ENCODE peak calls at places on chromosomes 2 and 18, in seven cellular contexts. T is left kidney, V is EH, U is kidney epithelial cell, Z is IMR-90, M is coronary artery, O is HCEC 1CT. L is an unnamed sample.

GRCh38 chr2:149388120-149388816 is 57.9 kb downstream of the LYPD6 start:
- DNase-seq in T (peak), V (peak), U (no peak), Z (no peak), M (no peak), O (peak), L (no peak)

GRCh38 chr2:232231514-232231913 is 147.0 kb upstream of the ALPP start:
- DNase-seq in T (no peak), V (no peak), U (no peak), Z (no peak), M (peak), O (no peak), L (no peak)

GRCh38 chr2:8225257-8225656 is 456.6 kb upstream of the ID2 start:
- DNase-seq in T (no peak), V (no peak), U (no peak), Z (no peak), M (no peak), O (no peak), L (no peak)

GRCh38 chr2:3631161-3631850 is 26.7 kb upstream of the ALLC start:
- DNase-seq in T (no peak), V (no peak), U (no peak), Z (no peak), M (peak), O (no peak), L (no peak)

GRCh38 chr2:165911231-165911630 is 42.3 kb downstream of the TTC21B start:
- DNase-seq in T (no peak), V (peak), U (no peak), Z (peak), M (no peak), O (peak), L (no peak)

GRCh38 chr2:72132981-72133720 is 14.5 kb downstream of the CYP26B1 start:
- DNase-seq in T (no peak), V (no peak), U (no peak), Z (no peak), M (peak), O (no peak), L (no peak)

GRCh38 chr2:85162746-85163301 is 29.6 kb downstream of the TCF7L1 start:
- DNase-seq in T (peak), V (peak), U (no peak), Z (peak), M (no peak), O (no peak), L (no peak)

GRCh38 chr18:9092665-9093064 is 9.8 kb upstream of the NDUFV2 start:
- DNase-seq in T (no peak), V (peak), U (no peak), Z (no peak), M (no peak), O (no peak), L (no peak)

GRCh38 chr2:174014699-174015070 is 49.5 kb upstream of the SP3 start:
- DNase-seq in T (peak), V (no peak), U (no peak), Z (no peak), M (no peak), O (no peak), L (no peak)

GRCh38 chr2:10123281-10123680 is 742 bp downstream of the RRM2 start:
- DNase-seq in T (no peak), V (no peak), U (no peak), Z (no peak), M (no peak), O (no peak), L (no peak)

GRCh38 chr2:152471013-152471412 is 136.0 kb downstream of the FMNL2 start:
- DNase-seq in T (no peak), V (no peak), U (no peak), Z (no peak), M (no peak), O (no peak), L (no peak)

GRCh38 chr18:24514439-24514838 is 54.0 kb downstream of the HRH4 start:
- DNase-seq in T (peak), V (peak), U (no peak), Z (peak), M (no peak), O (peak), L (peak)

GRCh38 chr2:157468931-157469708 is 25.2 kb upstream of the CYTIP start:
- DNase-seq in T (no peak), V (peak), U (no peak), Z (peak), M (no peak), O (peak), L (peak)

GRCh38 chr18:48002933-48003365 is 72.5 kb upstream of the SMAD2 start:
- DNase-seq in T (peak), V (peak), U (peak), Z (peak), M (no peak), O (no peak), L (no peak)

GRCh38 chr2:128573116-128573515 is 254.4 kb upstream of the HS6ST1 start:
- DNase-seq in T (no peak), V (peak), U (no peak), Z (no peak), M (no peak), O (no peak), L (no peak)

GRCh38 chr2:106026271-106027190 is 167.6 kb downstream of the UXS1 start:
- DNase-seq in T (no peak), V (no peak), U (no peak), Z (no peak), M (no peak), O (no peak), L (no peak)

GRCh38 chr2:144452169-144453038 is 67.5 kb downstream of the ZEB2 start:
- DNase-seq in T (peak), V (peak), U (no peak), Z (peak), M (no peak), O (peak), L (no peak)

GRCh38 chr18:26549486-26550435 is 1.4 kb upstream of the KCTD1 start:
- DNase-seq in T (peak), V (peak), U (no peak), Z (peak), M (peak), O (peak), L (no peak)

GRCh38 chr2:159913897-159914296 is 115.9 kb upstream of the CD302 start:
- DNase-seq in T (no peak), V (no peak), U (no peak), Z (no peak), M (no peak), O (no peak), L (no peak)

L was measured in GM18507.